ENCODE peak calls at places on chromosomes 1 and 21, in eight cellular contexts. J is AG08396; U is GM13976; Y is stimulated activated CD4-positive, alpha-beta T cell treated with anti-CD3 and anti-CD28 coated beads, Interleukin-2, amount 100 ng/mL, for 48 hours; I is hepatic stellate cell; A is upper lobe of right lung; T is NCI-H345; S is breast epithelium. W is an unnamed sample.
A peak's percentile ranks its signal among the peaks of the same experiment; 100 is the strongest.

GRCh38 chr1:171468120-171468790 is 17.1 kb upstream of the PRRC2C start:
- DNase-seq in J (peak; percentile 29), U (peak; percentile 47), Y (no peak), I (peak; percentile 45), A (no peak), T (no peak), S (no peak), W (no peak)

GRCh38 chr1:228374711-228375577 is 31.7 kb downstream of the TRIM11 start:
- DNase-seq in J (peak; percentile 95), U (no peak), Y (no peak), I (peak; percentile 80), A (peak; percentile 71), T (no peak), S (no peak), W (no peak)

GRCh38 chr1:87826639-87827345 is 498.1 kb downstream of the LMO4 start:
- DNase-seq in J (peak; percentile 66), U (peak; percentile 47), Y (no peak), I (peak; percentile 37), A (no peak), T (no peak), S (no peak), W (no peak)

GRCh38 chr1:109901508-109902145 is 9.0 kb upstream of the CSF1 start:
- DNase-seq in J (peak; percentile 33), U (no peak), Y (no peak), I (no peak), A (peak; percentile 82), T (no peak), S (peak; percentile 72), W (no peak)

GRCh38 chr1:51518033-51518729 is 885 bp downstream of the EPS15 start:
- DNase-seq in J (peak; percentile 39), U (peak; percentile 58), Y (no peak), I (peak; percentile 25), A (peak; percentile 73), T (peak; percentile 63), S (no peak), W (no peak)

GRCh38 chr1:233113009-233113712 is 162.8 kb downstream of the NTPCR start:
- DNase-seq in J (peak; percentile 84), U (peak; percentile 17), Y (peak; percentile 3), I (peak; percentile 78), A (peak; percentile 79), T (no peak), S (no peak), W (no peak)

GRCh38 chr1:38129473-38129872 is 82.9 kb upstream of the POU3F1 start:
- DNase-seq in J (no peak), U (no peak), Y (no peak), I (no peak), A (no peak), T (no peak), S (no peak), W (no peak)

GRCh38 chr1:209625205-209625549 is 27.0 kb downstream of the LAMB3 start:
- DNase-seq in J (no peak), U (no peak), Y (no peak), I (peak; percentile 35), A (no peak), T (no peak), S (no peak), W (no peak)

GRCh38 chr1:156933136-156933535 is 12.7 kb downstream of the LRRC71 start:
- DNase-seq in J (no peak), U (no peak), Y (no peak), I (no peak), A (no peak), T (no peak), S (no peak), W (no peak)

GRCh38 chr21:32710987-32711386 is 16.8 kb downstream of the SYNJ1 start:
- DNase-seq in J (no peak), U (no peak), Y (no peak), I (no peak), A (no peak), T (no peak), S (no peak), W (no peak)

W was measured in NCI-H1436.